ENCODE peak calls at places on chromosome X, in four cellular contexts. One of them, this sample, is unnamed.

GRCh38 chrX:153441981-153442380 is 3.9 kb downstream of the TREX2 start:
- DNase-seq in astrocyte of the spinal cord: no peak
- DNase-seq in heart right ventricle: no peak
- DNase-seq in GM06990: no peak
- DNase-seq in this sample: no peak

GRCh38 chrX:150872773-150873336 is 25.6 kb downstream of the CD99L2 start:
- DNase-seq in astrocyte of the spinal cord: no peak
- DNase-seq in GM06990: no peak
- DNase-seq in heart right ventricle: no peak
- DNase-seq in this sample: no peak

GRCh38 chrX:48665991-48666390 is 17.6 kb upstream of the WAS start:
- DNase-seq in GM06990: no peak
- DNase-seq in heart right ventricle: no peak
- DNase-seq in astrocyte of the spinal cord: no peak
- DNase-seq in this sample: peak

GRCh38 chrX:37921758-37922157 is 74.4 kb upstream of the DYNLT3 start:
- DNase-seq in heart right ventricle: no peak
- DNase-seq in GM06990: no peak
- DNase-seq in astrocyte of the spinal cord: peak
- DNase-seq in this sample: peak

GRCh38 chrX:118756111-118756510 is 28.7 kb downstream of the IL13RA1 start:
- DNase-seq in heart right ventricle: no peak
- DNase-seq in GM06990: no peak
- DNase-seq in astrocyte of the spinal cord: no peak
- DNase-seq in this sample: no peak

GRCh38 chrX:98380106-98380505 is 1496.4 kb downstream of the RPA4 start:
- DNase-seq in heart right ventricle: no peak
- DNase-seq in GM06990: no peak
- DNase-seq in astrocyte of the spinal cord: no peak
- DNase-seq in this sample: no peak

GRCh38 chrX:72308566-72309296 is 3.0 kb upstream of the CITED1 start:
- DNase-seq in astrocyte of the spinal cord: peak
- DNase-seq in GM06990: peak
- DNase-seq in heart right ventricle: peak
- DNase-seq in this sample: peak

GRCh38 chrX:30504309-30504708 is 73.3 kb downstream of the TASL start:
- DNase-seq in heart right ventricle: no peak
- DNase-seq in GM06990: peak
- DNase-seq in astrocyte of the spinal cord: peak
- DNase-seq in this sample: peak

GRCh38 chrX:119942173-119942819 is 1.3 kb downstream of the NKAP start:
- DNase-seq in GM06990: no peak
- DNase-seq in heart right ventricle: no peak
- DNase-seq in astrocyte of the spinal cord: no peak
- DNase-seq in this sample: no peak

GRCh38 chrX:55521687-55522086 is 32.0 kb upstream of the USP51 start:
- DNase-seq in GM06990: no peak
- DNase-seq in astrocyte of the spinal cord: no peak
- DNase-seq in heart right ventricle: no peak
- DNase-seq in this sample: no peak

GRCh38 chrX:39442332-39442731 is 641.1 kb downstream of the MID1IP1 start:
- DNase-seq in astrocyte of the spinal cord: no peak
- DNase-seq in GM06990: peak
- DNase-seq in heart right ventricle: no peak
- DNase-seq in this sample: no peak

GRCh38 chrX:7941390-7942042 is 14.3 kb upstream of the PNPLA4 start:
- DNase-seq in heart right ventricle: no peak
- DNase-seq in GM06990: no peak
- DNase-seq in astrocyte of the spinal cord: peak
- DNase-seq in this sample: peak

GRCh38 chrX:40094900-40095587 is 2.7 kb downstream of the BCOR start:
- DNase-seq in astrocyte of the spinal cord: no peak
- DNase-seq in GM06990: no peak
- DNase-seq in heart right ventricle: no peak
- DNase-seq in this sample: peak

GRCh38 chrX:80354966-80355465 is 65.2 kb upstream of the TENT5D start:
- DNase-seq in heart right ventricle: no peak
- DNase-seq in astrocyte of the spinal cord: no peak
- DNase-seq in GM06990: no peak
- DNase-seq in this sample: no peak

GRCh38 chrX:132270699-132271098 is 51.5 kb upstream of the RAP2C start:
- DNase-seq in astrocyte of the spinal cord: peak
- DNase-seq in GM06990: no peak
- DNase-seq in heart right ventricle: peak
- DNase-seq in this sample: peak

GRCh38 chrX:55908685-55909212 is 191.2 kb downstream of the RRAGB start:
- DNase-seq in heart right ventricle: peak
- DNase-seq in GM06990: peak
- DNase-seq in astrocyte of the spinal cord: peak
- DNase-seq in this sample: peak

GRCh38 chrX:72478853-72479252 is 93.8 kb downstream of the HDAC8 start:
- DNase-seq in GM06990: no peak
- DNase-seq in heart right ventricle: no peak
- DNase-seq in astrocyte of the spinal cord: no peak
- DNase-seq in this sample: no peak

GRCh38 chrX:15744181-15744867 is 6.3 kb downstream of the CA5B start:
- DNase-seq in GM06990: no peak
- DNase-seq in heart right ventricle: peak
- DNase-seq in astrocyte of the spinal cord: no peak
- DNase-seq in this sample: no peak

GRCh38 chrX:53265771-53266170 is 15.6 kb downstream of the IQSEC2 start:
- DNase-seq in astrocyte of the spinal cord: peak
- DNase-seq in GM06990: no peak
- DNase-seq in heart right ventricle: no peak
- DNase-seq in this sample: peak

GRCh38 chrX:132497432-132497831 is 8.6 kb upstream of the MBNL3 start:
- DNase-seq in GM06990: no peak
- DNase-seq in heart right ventricle: no peak
- DNase-seq in astrocyte of the spinal cord: no peak
- DNase-seq in this sample: no peak

GRCh38 chrX:122363112-122363511 is 821.0 kb upstream of the GRIA3 start:
- DNase-seq in heart right ventricle: no peak
- DNase-seq in GM06990: no peak
- DNase-seq in astrocyte of the spinal cord: no peak
- DNase-seq in this sample: no peak

GRCh38 chrX:10512741-10513140 is 107.6 kb downstream of the MID1 start:
- DNase-seq in GM06990: no peak
- DNase-seq in heart right ventricle: no peak
- DNase-seq in astrocyte of the spinal cord: no peak
- DNase-seq in this sample: peak

GRCh38 chrX:21840199-21840557 is 761 bp downstream of the MBTPS2 start:
- DNase-seq in astrocyte of the spinal cord: peak
- DNase-seq in heart right ventricle: no peak
- DNase-seq in GM06990: no peak
- DNase-seq in this sample: no peak

GRCh38 chrX:21837056-21837455 is 2.4 kb upstream of the MBTPS2 start:
- DNase-seq in astrocyte of the spinal cord: no peak
- DNase-seq in GM06990: no peak
- DNase-seq in heart right ventricle: no peak
- DNase-seq in this sample: peak

GRCh38 chrX:21838937-21839333 is 482 bp upstream of the MBTPS2 start:
- DNase-seq in astrocyte of the spinal cord: no peak
- DNase-seq in heart right ventricle: no peak
- DNase-seq in GM06990: no peak
- DNase-seq in this sample: peak

GRCh38 chrX:21843179-21843578 is 3.8 kb downstream of the MBTPS2 start:
- DNase-seq in heart right ventricle: no peak
- DNase-seq in astrocyte of the spinal cord: no peak
- DNase-seq in GM06990: no peak
- DNase-seq in this sample: no peak

DNA sequence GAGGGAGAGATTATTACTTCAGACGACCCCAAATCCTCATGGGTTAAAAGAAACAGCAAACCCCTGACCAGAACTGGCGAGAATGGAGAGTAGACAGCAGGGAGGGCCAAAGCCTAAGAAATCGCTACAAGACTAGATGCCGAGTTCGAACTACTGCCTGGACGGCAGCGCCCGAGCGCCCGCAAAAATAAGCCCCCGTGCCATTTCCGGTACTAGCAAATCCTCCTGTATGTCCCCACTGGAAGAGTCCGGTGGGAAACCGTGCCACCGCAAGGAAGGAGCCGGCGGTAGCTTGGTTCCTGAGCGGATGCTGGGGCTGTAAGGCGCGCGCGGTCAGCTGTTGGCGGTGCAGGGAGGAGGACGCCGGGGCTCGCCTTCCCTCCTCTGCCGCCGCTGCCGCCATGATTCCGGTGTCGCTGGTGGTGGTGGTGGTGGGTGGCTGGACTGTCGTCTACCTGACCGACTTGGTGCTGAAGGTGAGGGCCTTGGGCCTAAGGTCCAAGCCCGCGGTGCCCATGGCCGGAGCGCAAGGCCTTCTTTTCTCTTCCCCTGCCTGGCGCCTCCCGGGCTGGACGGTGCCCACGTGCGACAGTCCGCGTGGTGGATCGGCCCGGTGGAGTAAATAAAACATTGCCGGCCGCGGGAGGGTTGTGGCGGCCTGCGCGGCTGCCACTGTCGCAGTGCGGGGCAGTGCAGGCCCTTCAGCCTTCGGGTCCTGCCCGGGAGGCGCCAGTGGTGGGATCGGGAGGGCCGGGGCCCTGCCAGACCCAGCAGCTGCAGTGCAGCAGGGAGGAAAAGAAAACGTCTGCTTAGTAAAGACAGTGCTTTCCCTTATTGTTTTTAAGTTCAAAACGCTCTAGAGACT is at the start of gene MBTPS2:
- DNase-seq in GM06990: peak
- DNase-seq in heart right ventricle: peak
- DNase-seq in astrocyte of the spinal cord: peak
- DNase-seq in this sample: peak
- TF ChIP-seq CTCF in GM06990: no peak
- TF ChIP-seq CTCF in heart right ventricle: no peak
- TF ChIP-seq CTCF in astrocyte of the spinal cord: peak
- TF ChIP-seq CTCF in this sample: peak

GRCh38 chrX:130395341-130395740 is 6.4 kb upstream of the RBMX2 start:
- DNase-seq in GM06990: no peak
- DNase-seq in astrocyte of the spinal cord: no peak
- DNase-seq in heart right ventricle: no peak
- DNase-seq in this sample: no peak
- TF ChIP-seq CTCF in GM06990: no peak
- TF ChIP-seq CTCF in astrocyte of the spinal cord: no peak
- TF ChIP-seq CTCF in heart right ventricle: no peak
- TF ChIP-seq CTCF in this sample: no peak

DNA sequence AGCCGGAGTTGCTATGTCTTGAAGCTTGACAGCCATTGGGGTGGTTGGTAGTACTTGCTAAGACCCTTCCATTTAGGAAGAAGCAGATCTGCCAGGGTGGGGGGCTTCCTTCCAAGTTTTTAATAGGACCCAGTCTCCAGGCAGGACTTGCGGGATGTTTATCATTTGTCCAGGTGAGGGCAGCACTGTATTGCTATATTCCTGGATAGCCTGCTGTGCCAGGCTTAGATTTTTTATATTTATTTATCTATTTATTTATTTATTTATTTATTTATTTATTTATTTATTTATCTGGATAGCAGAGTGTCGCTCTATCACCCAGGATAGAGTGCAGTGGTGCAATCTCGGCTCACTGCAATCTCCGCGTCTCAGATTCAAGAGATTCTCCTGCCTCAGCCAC is 87.4 kb upstream of the CT45A1 start:
- DNase-seq in astrocyte of the spinal cord: no peak
- DNase-seq in heart right ventricle: no peak
- DNase-seq in GM06990: no peak
- DNase-seq in this sample: peak
- TF ChIP-seq CTCF in astrocyte of the spinal cord: no peak
- TF ChIP-seq CTCF in heart right ventricle: no peak
- TF ChIP-seq CTCF in GM06990: peak
- TF ChIP-seq CTCF in this sample: peak

GRCh38 chrX:140817943-140818342 is 108.4 kb downstream of the LINC00632 start:
- DNase-seq in GM06990: no peak
- DNase-seq in astrocyte of the spinal cord: peak
- DNase-seq in heart right ventricle: no peak
- DNase-seq in this sample: peak
- TF ChIP-seq CTCF in GM06990: peak
- TF ChIP-seq CTCF in astrocyte of the spinal cord: peak
- TF ChIP-seq CTCF in heart right ventricle: no peak
- TF ChIP-seq CTCF in this sample: peak

DNA sequence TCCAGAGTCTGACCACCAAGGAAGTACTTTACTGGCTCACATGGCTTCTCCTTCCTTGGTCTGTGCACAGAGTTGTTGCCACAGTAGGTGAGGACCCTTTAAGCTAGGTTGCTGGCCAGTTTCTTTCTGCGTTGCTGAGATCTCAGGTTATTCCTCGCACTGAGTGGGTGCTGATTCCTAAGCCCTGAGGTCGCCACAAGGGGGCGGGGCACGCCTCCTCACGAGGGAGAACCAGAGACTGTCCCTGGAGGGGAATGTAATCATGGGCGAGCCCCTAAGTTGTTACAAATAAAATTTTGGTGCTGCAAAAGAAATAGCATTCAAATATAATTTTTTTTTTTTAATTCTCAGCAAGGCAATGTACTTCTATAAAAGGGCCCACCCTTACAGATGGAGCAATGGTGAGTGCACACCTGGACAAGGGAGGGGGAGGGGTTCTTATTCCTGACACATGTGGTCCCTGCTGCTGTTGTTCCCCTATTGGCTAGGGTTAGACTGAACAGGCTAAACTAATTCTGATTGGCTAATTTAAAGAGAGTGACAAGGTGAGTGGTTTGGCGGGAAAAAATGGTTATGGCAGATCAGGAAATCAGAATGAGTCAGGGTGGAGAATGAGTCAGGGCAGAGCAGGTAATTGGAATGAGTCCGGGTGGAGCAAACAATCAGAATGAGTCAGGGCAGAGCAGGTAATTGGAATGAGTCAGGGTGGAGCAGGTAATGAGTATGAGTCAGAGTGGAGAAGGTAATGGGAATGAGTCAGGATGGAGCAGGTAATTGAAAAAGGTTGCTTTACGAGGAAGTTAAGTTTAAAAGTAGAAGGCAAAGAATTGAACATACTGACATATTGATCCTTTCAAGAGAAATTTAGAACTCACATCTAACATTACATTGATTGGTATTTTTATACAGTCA is 107.5 kb downstream of the VSIG4 start:
- DNase-seq in heart right ventricle: no peak
- DNase-seq in astrocyte of the spinal cord: no peak
- DNase-seq in GM06990: no peak
- DNase-seq in this sample: peak
- TF ChIP-seq CTCF in heart right ventricle: no peak
- TF ChIP-seq CTCF in astrocyte of the spinal cord: no peak
- TF ChIP-seq CTCF in GM06990: peak
- TF ChIP-seq CTCF in this sample: no peak

GRCh38 chrX:103610282-103610681 is 2.5 kb downstream of the TCEAL3 start:
- DNase-seq in astrocyte of the spinal cord: no peak
- DNase-seq in heart right ventricle: no peak
- DNase-seq in GM06990: no peak
- DNase-seq in this sample: no peak

GRCh38 chrX:103615781-103616180 is 8.0 kb downstream of the TCEAL3 start:
- DNase-seq in astrocyte of the spinal cord: peak
- DNase-seq in GM06990: no peak
- DNase-seq in heart right ventricle: no peak
- DNase-seq in this sample: peak

GRCh38 chrX:103616676-103617186 is 9.0 kb downstream of the TCEAL3 start:
- DNase-seq in astrocyte of the spinal cord: no peak
- DNase-seq in GM06990: no peak
- DNase-seq in heart right ventricle: no peak
- DNase-seq in this sample: no peak

GRCh38 chrX:103613362-103613761 is 5.6 kb downstream of the TCEAL3 start:
- DNase-seq in astrocyte of the spinal cord: peak
- DNase-seq in GM06990: no peak
- DNase-seq in heart right ventricle: no peak
- DNase-seq in this sample: no peak

GRCh38 chrX:103614999-103615398 is 7.2 kb downstream of the TCEAL3 start:
- DNase-seq in astrocyte of the spinal cord: no peak
- DNase-seq in heart right ventricle: no peak
- DNase-seq in GM06990: no peak
- DNase-seq in this sample: peak
- TF ChIP-seq CTCF in astrocyte of the spinal cord: no peak
- TF ChIP-seq CTCF in heart right ventricle: no peak
- TF ChIP-seq CTCF in GM06990: no peak
- TF ChIP-seq CTCF in this sample: no peak

GRCh38 chrX:76555816-76556215 is 128.3 kb downstream of the MAGEE1 start:
- DNase-seq in GM06990: no peak
- DNase-seq in heart right ventricle: no peak
- DNase-seq in astrocyte of the spinal cord: peak
- DNase-seq in this sample: peak
- TF ChIP-seq CTCF in GM06990: peak
- TF ChIP-seq CTCF in heart right ventricle: no peak
- TF ChIP-seq CTCF in astrocyte of the spinal cord: peak
- TF ChIP-seq CTCF in this sample: peak